ENCODE peak calls at places on chromosomes 5 and 9, in seven cellular contexts. L, V, Z, F, W, K and Y are unnamed samples.

GRCh38 chr9:15707000-15707399 is 154.2 kb downstream of the CCDC171 start:
- DNase-seq in L (peak; percentile 6), V (no peak), Z (no peak), F (no peak), W (no peak), K (no peak), Y (no peak)

GRCh38 chr9:121398374-121398773 is 28.3 kb upstream of the STOM start:
- DNase-seq in L (peak; percentile 78), V (peak; percentile 87), Z (no peak), F (no peak), W (peak; percentile 72), K (no peak), Y (no peak)

GRCh38 chr9:136629879-136630661 is 32.6 kb upstream of the EGFL7 start:
- DNase-seq in L (peak; percentile 41), V (peak; percentile 55), Z (peak; percentile 69), F (no peak), W (peak; percentile 65), K (no peak), Y (peak; percentile 80)

GRCh38 chr5:149345892-149346222 is 558 bp downstream of the GRPEL2 start:
- DNase-seq in L (peak; percentile 56), V (peak; percentile 62), Z (no peak), F (no peak), W (peak; percentile 62), K (no peak), Y (peak; percentile 59)

GRCh38 chr9:87792831-87793288 is 66.9 kb downstream of the CTSL start:
- DNase-seq in L (peak; percentile 94), V (peak; percentile 93), Z (peak; percentile 78), F (peak; percentile 83), W (peak; percentile 92), K (peak; percentile 90), Y (peak; percentile 97)

GRCh38 chr9:37005517-37006140 is 28.4 kb downstream of the PAX5 start:
- DNase-seq in L (no peak), V (no peak), Z (no peak), F (no peak), W (no peak), K (no peak), Y (no peak)

GRCh38 chr9:83960991-83961390 is 19.0 kb downstream of the HNRNPK start:
- DNase-seq in L (no peak), V (no peak), Z (no peak), F (no peak), W (no peak), K (no peak), Y (peak; percentile 54)

GRCh38 chr9:136193891-136194279 is 11.0 kb downstream of the LHX3 start:
- DNase-seq in L (no peak), V (no peak), Z (no peak), F (no peak), W (no peak), K (no peak), Y (no peak)

GRCh38 chr5:142192296-142192695 is 83.7 kb downstream of the NDFIP1 start:
- DNase-seq in L (no peak), V (no peak), Z (no peak), F (no peak), W (no peak), K (no peak), Y (no peak)

GRCh38 chr9:127734747-127735529 is at the start of gene TOR2A:
- DNase-seq in L (peak; percentile 96), V (peak; percentile 99), Z (peak; percentile 98), F (peak; percentile 99), W (peak; percentile 99), K (peak; percentile 99), Y (peak; percentile 97)

GRCh38 chr5:171990713-171991015 is 15.8 kb downstream of the FBXW11 start:
- DNase-seq in L (no peak), V (no peak), Z (no peak), F (no peak), W (no peak), K (no peak), Y (peak; percentile 15)

GRCh38 chr5:16137177-16137576 is 42.4 kb downstream of the MARCHF11 start:
- DNase-seq in L (no peak), V (peak; percentile 1), Z (no peak), F (no peak), W (no peak), K (no peak), Y (no peak)

GRCh38 chr5:143648696-143649095 is 163.3 kb upstream of the HMHB1 start:
- DNase-seq in L (no peak), V (no peak), Z (no peak), F (no peak), W (no peak), K (no peak), Y (peak; percentile 8)

GRCh38 chr9:72909428-72909827 is 43.4 kb downstream of the ALDH1A1 start:
- DNase-seq in L (no peak), V (no peak), Z (no peak), F (no peak), W (no peak), K (no peak), Y (no peak)

GRCh38 chr5:10590226-10591047 is 26.6 kb downstream of the ANKRD33B start:
- DNase-seq in L (peak; percentile 30), V (no peak), Z (no peak), F (no peak), W (peak; percentile 92), K (no peak), Y (no peak)

GRCh38 chr5:136081192-136081591 is 51.5 kb upstream of the SMAD5 start:
- DNase-seq in L (no peak), V (no peak), Z (no peak), F (no peak), W (no peak), K (no peak), Y (no peak)
- H3K4me3 ChIP-seq in L (no peak overlapping the region), V (no peak overlapping the region), Z (no peak overlapping the region), F (no peak overlapping the region), W (peak overlapping the region; percentile 42), K (no peak overlapping the region), Y (no peak overlapping the region)

GRCh38 chr9:5614192-5614591 is 14.7 kb upstream of the RIC1 start:
- DNase-seq in L (no peak), V (no peak), Z (no peak), F (no peak), W (no peak), K (no peak), Y (no peak)

GRCh38 chr9:5614985-5615384 is 13.9 kb upstream of the RIC1 start:
- DNase-seq in L (no peak), V (no peak), Z (no peak), F (no peak), W (no peak), K (no peak), Y (no peak)

GRCh38 chr9:5621327-5621726 is 7.6 kb upstream of the RIC1 start:
- DNase-seq in L (peak; percentile 51), V (peak; percentile 72), Z (no peak), F (peak; percentile 73), W (peak; percentile 70), K (no peak), Y (no peak)

GRCh38 chr9:5620494-5620893 is 8.4 kb upstream of the RIC1 start:
- DNase-seq in L (no peak), V (no peak), Z (no peak), F (no peak), W (no peak), K (no peak), Y (no peak)

GRCh38 chr9:5617749-5618148 is 11.2 kb upstream of the RIC1 start:
- DNase-seq in L (no peak), V (no peak), Z (no peak), F (no peak), W (no peak), K (no peak), Y (peak; percentile 85)
- H3K4me3 ChIP-seq in L (no peak overlapping the region), V (no peak overlapping the region), Z (no peak overlapping the region), F (no peak overlapping the region), W (no peak overlapping the region), K (no peak overlapping the region), Y (no peak overlapping the region)

GRCh38 chr9:117073539-117074336 is 341.1 kb downstream of the ASTN2 start:
- DNase-seq in L (no peak), V (peak; percentile 57), Z (peak; percentile 25), F (no peak), W (peak; percentile 50), K (no peak), Y (peak; percentile 28)

GRCh38 chr9:117074337-117074662 is 340.6 kb downstream of the ASTN2 start:
- DNase-seq in L (no peak), V (no peak), Z (no peak), F (no peak), W (no peak), K (no peak), Y (no peak)

GRCh38 chr9:117075636-117076035 is 339.2 kb downstream of the ASTN2 start:
- DNase-seq in L (no peak), V (no peak), Z (no peak), F (no peak), W (no peak), K (no peak), Y (no peak)

GRCh38 chr9:117076571-117077300 is 338.1 kb downstream of the ASTN2 start:
- DNase-seq in L (no peak), V (no peak), Z (no peak), F (no peak), W (no peak), K (no peak), Y (no peak)

GRCh38 chr9:117074782-117075510 is 339.9 kb downstream of the ASTN2 start:
- DNase-seq in L (no peak), V (no peak), Z (no peak), F (no peak), W (no peak), K (no peak), Y (no peak)
- H3K4me3 ChIP-seq in L (no peak overlapping the region), V (no peak overlapping the region), Z (no peak overlapping the region), F (no peak overlapping the region), W (no peak overlapping the region), K (no peak overlapping the region), Y (no peak overlapping the region)

GRCh38 chr5:111002036-111002435 is 69.5 kb upstream of the TSLP start:
- DNase-seq in L (no peak), V (no peak), Z (no peak), F (no peak), W (no peak), K (no peak), Y (no peak)
- H3K4me3 ChIP-seq in L (no peak overlapping the region), V (no peak overlapping the region), Z (no peak overlapping the region), F (no peak overlapping the region), W (no peak overlapping the region), K (no peak overlapping the region), Y (no peak overlapping the region)